ENCODE peak calls at places on chromosomes 2 and 18, in six cellular contexts. P, I, K, D, H and F are unnamed samples.

GRCh38 chr2:199739413-199740110 is 111.4 kb downstream of the FTCDNL1 start:
- DNase-seq in H (peak), K (no peak), D (peak), I (peak), P (peak), F (peak)

GRCh38 chr2:179692610-179693009 is 168.8 kb downstream of the ZNF385B start:
- DNase-seq in H (no peak), D (no peak), P (no peak), I (no peak), K (no peak), F (no peak)

GRCh38 chr2:233011268-233012190 is 1.5 kb downstream of the NGEF start:
- DNase-seq in I (no peak), H (no peak), P (no peak), K (no peak), D (no peak), F (no peak)

GRCh38 chr2:67899187-67899586 is 163.6 kb downstream of the C1D start:
- DNase-seq in P (no peak), D (no peak), K (no peak), H (no peak), I (no peak), F (no peak)

GRCh38 chr2:140861666-140862065 is 1269.2 kb downstream of the LRP1B start:
- DNase-seq in H (no peak), D (no peak), P (no peak), I (no peak), K (no peak), F (no peak)

GRCh38 chr2:24517247-24517646 is 26.2 kb downstream of the NCOA1 start:
- DNase-seq in D (no peak), H (no peak), I (no peak), K (no peak), P (no peak), F (no peak)

GRCh38 chr2:131125195-131125757 is 20.1 kb downstream of the PLEKHB2 start:
- DNase-seq in P (no peak), H (no peak), D (no peak), K (no peak), I (no peak), F (no peak)

GRCh38 chr18:48788378-48788777 is 162.4 kb downstream of the SMAD7 start:
- DNase-seq in H (no peak), P (no peak), I (no peak), K (no peak), D (no peak), F (no peak)

GRCh38 chr18:45566025-45566740 is 49.1 kb upstream of the SLC14A2 start:
- DNase-seq in I (peak), P (no peak), K (peak), D (peak), H (peak), F (peak)

GRCh38 chr2:70084973-70085710 is 2.1 kb upstream of the PCBP1 start:
- DNase-seq in K (no peak), I (no peak), H (no peak), D (peak), P (no peak), F (no peak)

GRCh38 chr2:2291500-2292260 is 39.4 kb downstream of the MYT1L start:
- DNase-seq in H (no peak), D (no peak), P (peak), K (no peak), I (no peak), F (no peak)
- TF ChIP-seq CTCF in H (no peak), D (no peak), P (peak), K (no peak), I (no peak), F (no peak)

DNA sequence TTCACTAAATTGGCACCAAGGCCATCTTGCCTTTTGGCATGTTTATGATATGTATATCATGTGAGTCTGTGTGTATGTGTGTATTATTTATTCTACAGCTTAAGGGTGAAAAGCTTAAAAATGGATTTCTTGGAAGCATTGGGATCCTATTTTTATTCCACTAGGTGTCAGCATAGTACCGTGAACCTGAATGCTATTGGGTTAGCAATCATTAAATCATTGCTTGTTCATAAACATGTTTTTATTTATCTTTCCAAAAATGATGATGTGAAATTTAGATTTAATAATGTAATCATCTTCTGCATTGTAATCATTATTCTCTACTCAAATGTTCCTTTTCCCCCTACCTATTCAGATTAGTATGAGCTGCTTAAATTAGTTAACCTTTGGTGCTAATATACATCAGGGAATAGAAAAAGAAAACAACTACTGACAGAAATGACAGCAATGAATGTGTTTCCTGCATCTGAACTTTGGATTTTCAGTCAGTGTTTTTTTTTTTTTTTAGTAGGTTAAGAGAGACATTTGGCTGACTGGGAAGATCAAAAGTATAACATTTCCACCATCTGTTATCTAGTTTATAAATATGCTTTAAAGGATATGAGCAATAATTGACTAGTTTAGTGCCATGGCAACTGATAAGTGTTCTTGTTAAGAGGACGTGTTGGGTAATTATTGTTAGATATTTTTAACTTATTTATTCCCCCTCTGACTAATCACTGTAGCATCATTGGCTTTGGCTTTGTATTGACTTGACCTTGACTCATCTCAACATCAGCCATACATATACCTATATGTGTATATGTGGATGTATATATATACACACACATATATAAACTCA is 14.1 kb upstream of the ZSWIM2 start:
- DNase-seq in P (no peak), D (peak), I (peak), K (peak), H (peak), F (peak)
- TF ChIP-seq CTCF in P (peak), D (peak), I (peak), K (peak), H (peak), F (peak)

DNA sequence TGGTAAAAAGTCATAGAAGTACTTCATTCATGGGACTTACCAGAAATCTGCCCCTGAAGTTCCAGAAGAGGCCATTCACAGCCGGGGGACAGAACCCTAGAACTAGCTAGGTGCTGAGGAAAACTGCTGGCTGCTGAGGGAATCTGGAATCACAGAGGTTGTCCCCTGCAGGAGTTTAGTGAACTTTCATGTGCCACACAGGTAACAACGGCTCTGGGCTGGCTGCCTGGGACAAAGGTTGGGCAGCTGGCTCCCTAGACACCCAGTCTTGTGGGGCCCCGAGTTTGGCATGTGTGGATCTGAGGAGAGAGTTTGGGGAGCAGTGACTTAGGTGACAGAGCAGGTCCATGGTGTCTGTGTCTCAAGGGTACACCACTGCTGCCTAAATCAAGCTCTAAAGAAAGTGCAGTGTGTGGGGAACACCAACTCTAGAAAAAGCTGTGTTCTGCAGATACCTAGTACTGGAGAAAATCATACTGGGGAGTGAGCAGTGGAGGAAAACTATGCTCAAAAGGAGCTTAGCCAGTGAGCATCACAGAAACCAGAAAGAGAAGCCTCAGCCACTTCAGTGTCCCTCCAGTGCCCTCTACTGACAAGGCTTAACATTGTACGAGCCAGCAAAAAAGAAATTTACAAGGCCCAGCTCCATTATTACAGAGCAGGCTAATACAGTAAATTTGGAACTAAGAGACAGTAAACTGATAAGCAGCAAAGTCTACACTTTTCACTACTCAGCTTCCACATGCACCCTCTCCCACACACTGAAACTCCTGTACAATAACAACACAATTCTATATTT is 15.2 kb downstream of the GALNT3 start:
- DNase-seq in K (no peak), P (no peak), I (peak), H (peak), D (no peak), F (peak)
- TF ChIP-seq CTCF in K (peak), P (no peak), I (peak), H (peak), D (no peak), F (peak)

GRCh38 chr2:163878718-163879117 is 142.9 kb upstream of the FIGN start:
- DNase-seq in I (peak), D (peak), H (peak), K (no peak), P (peak), F (peak)
- TF ChIP-seq CTCF in I (peak), D (peak), H (peak), K (peak), P (peak), F (peak)